ENCODE peak calls at places on chromosome 19, in four cellular contexts. F is heart left ventricle, A is pancreas, D is kidney epithelial cell. R is an unnamed sample.

GRCh38 chr19:53461866-53462265 is 5.7 kb upstream of the ZNF813 start:
- DNase-seq in F (no peak), A (no peak), D (no peak), R (no peak)

GRCh38 chr19:15891434-15891833 is 6.4 kb downstream of the CYP4F2 start:
- DNase-seq in A (no peak), D (no peak), F (no peak), R (no peak)

GRCh38 chr19:16470541-16470910 is 1.2 kb downstream of the EPS15L1 start:
- DNase-seq in F (no peak), D (no peak), A (no peak), R (no peak)

GRCh38 chr19:7355151-7355845 is 6.6 kb downstream of the ARHGEF18 start:
- DNase-seq in A (no peak), D (no peak), F (no peak), R (no peak)

GRCh38 chr19:6740589-6741348 is 1.3 kb downstream of the TRIP10 start:
- DNase-seq in F (peak; percentile 78), A (peak; percentile 60), D (no peak), R (peak; percentile 45)

GRCh38 chr19:35248310-35249145 is at the start of gene LSR:
- DNase-seq in A (peak; percentile 96), F (no peak), D (peak; percentile 55), R (peak; percentile 94)

GRCh38 chr19:14517446-14517839 is 754 bp downstream of the DNAJB1 start:
- DNase-seq in F (no peak), A (no peak), D (no peak), R (no peak)

GRCh38 chr19:49151339-49152217 is 3.6 kb downstream of the HRC start:
- DNase-seq in D (no peak), A (peak; percentile 89), F (peak; percentile 67), R (peak; percentile 99)

GRCh38 chr19:45094158-45094557 is 1.2 kb downstream of the PPP1R37 start:
- DNase-seq in D (no peak), F (no peak), A (no peak), R (no peak)

GRCh38 chr19:401836-402535 is 7.0 kb downstream of the C2CD4C start:
- DNase-seq in D (no peak), F (no peak), A (no peak), R (no peak)

GRCh38 chr19:33191501-33191900 is 2.6 kb upstream of the LRP3 start:
- DNase-seq in D (no peak), F (no peak), A (no peak), R (no peak)

GRCh38 chr19:2540646-2541454 is 64.9 kb downstream of the GADD45B start:
- DNase-seq in D (peak; percentile 92), A (peak; percentile 81), F (peak; percentile 94), R (peak; percentile 89)

GRCh38 chr19:9871626-9872338 is 36.7 kb downstream of the PIN1 start:
- DNase-seq in A (no peak), D (no peak), F (no peak), R (no peak)

GRCh38 chr19:23312515-23312914 is 62.3 kb upstream of the ZNF724 start:
- DNase-seq in F (no peak), A (no peak), D (no peak), R (no peak)

GRCh38 chr19:5893907-5894703 is 9.5 kb downstream of the NDUFA11 start:
- DNase-seq in D (no peak), F (peak; percentile 78), A (no peak), R (no peak)

GRCh38 chr19:16258440-16258903 is 60.8 kb downstream of the AP1M1 start:
- DNase-seq in A (no peak), F (peak; percentile 87), D (no peak), R (peak; percentile 68)

DNA sequence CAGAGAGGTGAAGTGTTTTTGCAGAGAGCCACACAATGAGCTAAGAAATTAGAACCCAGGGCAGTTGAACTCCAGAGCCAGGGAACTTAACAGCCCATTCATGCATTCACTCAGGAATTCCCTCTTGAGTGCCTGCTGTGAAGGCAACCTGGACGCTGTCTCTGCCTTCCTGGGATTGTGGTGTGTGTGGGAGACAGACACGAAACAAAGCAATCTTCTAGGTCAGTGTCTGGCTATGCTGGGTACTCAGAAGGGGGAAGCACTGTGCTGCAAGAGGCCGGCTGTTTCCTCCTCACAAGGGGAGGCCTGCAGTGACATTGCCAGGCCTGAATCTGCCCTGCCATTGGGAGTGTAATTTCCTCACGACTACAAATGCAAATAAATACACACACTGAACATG is 9.7 kb downstream of the BCKDHA start:
- DNase-seq in A (no peak), D (peak; percentile 29), F (peak; percentile 68), R (no peak)
- H3K27me3 ChIP-seq in A (no peaks in the 10 kb centered on the region), D (no peaks in the 10 kb centered on the region), F (no peaks in the 10 kb centered on the region), R (no peaks in the 10 kb centered on the region)

GRCh38 chr19:47221890-47222289 is 9.1 kb downstream of the BBC3 start:
- DNase-seq in D (no peak), A (no peak), F (no peak), R (no peak)

GRCh38 chr19:47226426-47227346 is 4.3 kb downstream of the BBC3 start:
- DNase-seq in F (peak; percentile 95), D (no peak), A (peak; percentile 61), R (peak; percentile 80)

GRCh38 chr19:47215581-47215980 is 15.4 kb downstream of the BBC3 start:
- DNase-seq in F (no peak), A (no peak), D (no peak), R (no peak)

GRCh38 chr19:47225746-47226425 is 5.1 kb downstream of the BBC3 start:
- DNase-seq in A (peak; percentile 86), F (peak; percentile 92), D (no peak), R (peak; percentile 93)

GRCh38 chr19:47221080-47221841 is 9.7 kb downstream of the BBC3 start:
- DNase-seq in D (no peak), A (no peak), F (no peak), R (no peak)
- TF ChIP-seq CTCF in D (no peak), A (no peak), F (no peak), R (no peak)

DNA sequence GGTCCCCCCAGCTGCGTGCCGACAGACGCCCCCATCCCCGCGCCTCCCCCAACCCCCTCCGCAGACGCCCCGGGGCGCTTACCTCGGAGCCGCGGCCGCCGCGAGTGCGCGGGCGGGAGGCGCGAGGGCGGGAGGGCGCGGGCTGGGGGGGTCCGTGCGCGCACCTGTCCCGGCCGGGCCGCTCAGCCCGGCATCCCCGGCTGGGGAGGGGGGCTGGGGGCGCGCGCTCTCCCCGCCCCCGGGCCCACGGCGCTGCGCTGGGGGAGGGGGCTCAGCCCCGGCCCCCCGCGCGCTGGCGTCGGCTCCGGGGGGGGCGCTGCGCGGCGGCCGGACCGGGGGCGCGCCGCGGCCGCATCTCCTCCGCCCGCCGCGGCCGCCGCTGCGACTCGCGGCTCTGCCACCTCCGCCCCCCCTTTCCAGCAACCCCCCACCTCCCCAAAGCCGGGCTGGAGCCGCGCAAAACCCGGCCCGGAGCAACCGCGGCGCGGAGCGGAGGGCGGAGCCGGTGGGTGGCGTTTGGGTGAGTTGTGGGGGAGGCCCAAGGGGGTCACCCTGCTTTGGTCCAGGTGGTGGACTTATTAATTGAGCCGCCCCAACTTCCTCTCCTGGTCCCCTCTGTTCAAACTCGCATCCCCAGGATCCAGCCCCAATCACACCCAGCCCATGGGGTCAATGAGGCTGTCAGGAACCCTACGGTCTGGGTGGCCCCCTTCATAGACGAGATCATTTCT is 22.1 kb upstream of the SEMA6B start:
- DNase-seq in D (no peak), F (no peak), A (no peak), R (no peak)
- H3K4me3 ChIP-seq in D (peak overlapping the region; percentile 45), F (peak overlapping the region; percentile 54), A (peak overlapping the region; percentile 29), R (peak overlapping the region; percentile 36)

GRCh38 chr19:30492581-30492980 is 120.4 kb downstream of the ZNF536 start:
- DNase-seq in F (no peak), D (no peak), A (no peak), R (no peak)
- H3K27me3 ChIP-seq in F (no peaks in the 10 kb centered on the region), D (no peaks in the 10 kb centered on the region), A (no peaks in the 10 kb centered on the region), R (peaks cover 40% of the 10 kb centered on the region)

DNA sequence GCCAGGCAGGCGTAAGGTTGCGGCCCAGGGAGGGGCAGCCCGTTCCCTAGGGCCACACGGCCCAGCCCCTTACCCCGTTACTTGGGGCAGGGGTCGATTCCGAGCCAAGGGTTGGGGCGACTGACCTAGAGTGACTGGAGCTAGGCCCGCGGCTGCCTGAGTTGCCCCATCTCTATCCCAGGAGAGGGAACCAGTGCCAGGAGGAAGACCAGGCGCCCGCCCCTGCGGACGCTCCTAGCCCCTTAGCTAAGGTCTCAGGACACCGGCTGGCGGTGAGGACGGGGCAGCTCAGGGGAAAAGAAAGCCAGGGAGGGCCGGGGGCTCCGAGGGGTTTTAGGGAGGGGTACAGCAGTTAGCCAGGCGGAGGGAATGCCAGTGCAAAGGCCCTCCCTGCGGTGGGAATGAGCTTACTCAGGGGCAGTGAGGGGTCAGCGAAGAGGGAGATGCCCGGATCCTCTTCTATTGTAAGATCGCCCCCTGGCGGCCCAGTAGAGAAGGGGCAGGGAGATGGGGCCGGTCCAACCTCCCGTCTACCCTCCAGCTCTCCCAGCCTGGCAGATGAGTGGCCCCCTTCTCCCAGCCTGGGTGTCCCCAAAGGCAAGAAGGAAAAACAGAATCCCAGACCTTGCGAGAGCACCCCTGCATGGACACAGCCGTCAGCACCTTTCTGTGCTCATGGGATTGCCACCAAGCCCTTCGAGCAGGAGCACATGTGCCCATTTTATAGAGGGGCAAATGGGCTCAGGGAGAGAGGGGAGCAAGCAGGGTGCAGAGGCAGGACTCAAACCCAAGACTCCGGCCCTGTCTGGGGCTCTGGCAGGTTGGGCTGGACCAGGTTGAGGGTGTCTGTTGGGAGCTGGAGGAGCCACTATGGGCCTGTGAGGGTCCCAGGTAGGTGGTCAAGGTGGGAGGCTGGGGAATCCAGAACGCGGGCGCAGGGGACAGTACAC is 16.3 kb downstream of the CILP2 start:
- DNase-seq in A (no peak), F (peak; percentile 58), D (no peak), R (peak; percentile 65)
- TF ChIP-seq CTCF in A (peak; percentile 37), F (peak; percentile 67), D (peak; percentile 74), R (peak; percentile 76)

R was measured in stomach.